ENCODE peak calls at places on chromosomes 13 and 19, in six cellular contexts. Q is GM12891, B is H1, R is K562, J is GM12878, W is HepG2. K is an unnamed sample.
A peak's percentile ranks its signal among the peaks of the same experiment; 100 is the strongest.

GRCh38 chr19:3459322-3459881 is 20.9 kb downstream of the SMIM24 start:
- DNase-seq in Q (no peak), B (no peak), R (peak; percentile 52), J (no peak), W (no peak), K (no peak)

GRCh38 chr13:76917096-76917495 is 30.9 kb upstream of the KCTD12 start:
- DNase-seq in Q (no peak), B (no peak), R (no peak), J (no peak), W (no peak), K (no peak)

GRCh38 chr19:13884726-13885591 is 8.0 kb downstream of the NANOS3 start:
- DNase-seq in Q (no peak), B (no peak), R (no peak), J (no peak), W (no peak), K (no peak)

GRCh38 chr19:33220115-33220514 is 5.5 kb downstream of the SLC7A10 start:
- DNase-seq in Q (no peak), B (no peak), R (no peak), J (no peak), W (no peak), K (no peak)

GRCh38 chr13:112697756-112698655 is 8.2 kb downstream of the ATP11A start:
- DNase-seq in Q (no peak), B (no peak), R (no peak), J (no peak), W (peak; percentile 53), K (no peak)

GRCh38 chr13:37701972-37702371 is 103.4 kb upstream of the POSTN start:
- DNase-seq in Q (no peak), B (no peak), R (no peak), J (no peak), W (no peak), K (no peak)

GRCh38 chr13:27839809-27840467 is 47.7 kb downstream of the GSX1 start:
- DNase-seq in Q (no peak), B (no peak), R (no peak), J (no peak), W (no peak), K (no peak)

GRCh38 chr19:6551607-6552450 is 21.0 kb downstream of the TNFSF9 start:
- DNase-seq in Q (peak; percentile 86), B (peak; percentile 86), R (peak; percentile 85), J (no peak), W (peak; percentile 45), K (peak; percentile 90)

GRCh38 chr13:22740264-22740663 is 440.5 kb upstream of the SGCG start:
- DNase-seq in Q (no peak), B (no peak), R (no peak), J (no peak), W (no peak), K (no peak)

GRCh38 chr19:17035842-17036424 is 9.3 kb upstream of the CPAMD8 start:
- DNase-seq in Q (no peak), B (no peak), R (peak; percentile 45), J (no peak), W (no peak), K (no peak)

GRCh38 chr13:43730642-43731041 is 56.1 kb downstream of the ENOX1 start:
- DNase-seq in Q (no peak), B (no peak), R (no peak), J (no peak), W (no peak), K (no peak)

GRCh38 chr13:75480691-75481175 is 1.2 kb downstream of the TBC1D4 start:
- DNase-seq in Q (peak; percentile 12), B (peak; percentile 61), R (peak; percentile 15), J (no peak), W (peak; percentile 53), K (no peak)

GRCh38 chr19:34120846-34121639 is 51.3 kb upstream of the LSM14A start:
- DNase-seq in Q (peak; percentile 42), B (peak; percentile 67), R (peak; percentile 62), J (no peak), W (peak; percentile 30), K (no peak)

GRCh38 chr13:25905411-25906010 is 146.3 kb downstream of the SHISA2 start:
- DNase-seq in Q (no peak), B (no peak), R (no peak), J (no peak), W (no peak), K (no peak)

GRCh38 chr13:99415851-99416331 is 85.4 kb upstream of the TM9SF2 start:
- DNase-seq in Q (no peak), B (no peak), R (no peak), J (no peak), W (no peak), K (no peak)

GRCh38 chr19:5563008-5563431 is 4.7 kb downstream of the TINCR start:
- DNase-seq in Q (no peak), B (peak; percentile 66), R (no peak), J (no peak), W (no peak), K (no peak)

GRCh38 chr13:77056382-77056781 is 29.4 kb upstream of the FBXL3 start:
- DNase-seq in Q (no peak), B (no peak), R (no peak), J (no peak), W (no peak), K (no peak)

GRCh38 chr13:112761701-112762689 is 72.2 kb downstream of the ATP11A start:
- DNase-seq in Q (no peak), B (no peak), R (peak; percentile 30), J (no peak), W (no peak), K (no peak)

GRCh38 chr19:7348587-7349230 is at the start of gene ARHGEF18:
- DNase-seq in Q (no peak), B (no peak), R (no peak), J (peak; percentile 59), W (no peak), K (peak; percentile 48)

GRCh38 chr19:46067691-46068090 is 26.9 kb upstream of the IGFL4 start:
- DNase-seq in Q (no peak), B (no peak), R (no peak), J (no peak), W (no peak), K (no peak)

GRCh38 chr13:51804295-51805172 is 571 bp upstream of the DHRS12 start:
- DNase-seq in Q (no peak), B (no peak), R (no peak), J (no peak), W (no peak), K (no peak)

GRCh38 chr13:38875186-38875875 is 115.3 kb downstream of the STOML3 start:
- DNase-seq in Q (no peak), B (no peak), R (no peak), J (no peak), W (no peak), K (no peak)

GRCh38 chr13:97437729-97438128 is 3.8 kb downstream of the RAP2A start:
- DNase-seq in Q (no peak), B (no peak), R (no peak), J (no peak), W (no peak), K (no peak)

GRCh38 chr13:97441414-97441813 is 7.4 kb downstream of the RAP2A start:
- DNase-seq in Q (no peak), B (no peak), R (no peak), J (no peak), W (no peak), K (no peak)

GRCh38 chr13:97436845-97437244 is 2.9 kb downstream of the RAP2A start:
- DNase-seq in Q (no peak), B (no peak), R (no peak), J (no peak), W (no peak), K (no peak)

GRCh38 chr13:97440598-97440997 is 6.6 kb downstream of the RAP2A start:
- DNase-seq in Q (no peak), B (no peak), R (no peak), J (no peak), W (no peak), K (no peak)

DNA sequence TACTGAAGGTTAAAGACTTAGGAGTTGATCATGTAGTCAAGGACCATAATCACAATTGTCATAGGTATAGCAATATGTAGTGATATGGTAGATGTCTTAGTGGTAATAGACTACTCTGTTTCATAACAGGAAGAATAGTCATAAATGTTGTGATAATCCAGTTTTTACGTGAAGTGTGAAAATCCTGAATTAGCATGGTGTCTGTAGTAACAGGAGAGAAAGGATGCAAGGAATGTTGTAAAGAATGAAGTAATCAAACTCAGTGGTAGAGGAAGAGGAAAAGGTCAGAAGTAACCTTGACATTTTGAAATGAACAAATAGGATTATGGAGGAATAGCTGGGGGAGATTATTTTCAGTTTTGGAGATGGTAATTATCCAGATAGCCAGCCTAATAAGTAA is 5.2 kb downstream of the RAP2A start:
- DNase-seq in Q (no peak), B (no peak), R (no peak), J (no peak), W (no peak), K (no peak)
- TF ChIP-seq TAF1 in Q (no peak), B (no peak), R (no peak), J (no peak), W (no peak), K (no peak)

GRCh38 chr19:50657672-50658437 is 8.6 kb downstream of the C19orf81 start:
- DNase-seq in Q (no peak), B (peak; percentile 99), R (peak; percentile 99), J (peak; percentile 5), W (peak; percentile 44), K (no peak)

GRCh38 chr19:50657222-50657669 is 8.0 kb downstream of the C19orf81 start:
- DNase-seq in Q (no peak), B (no peak), R (no peak), J (no peak), W (no peak), K (no peak)

GRCh38 chr19:50659318-50660082 is 10.3 kb downstream of the C19orf81 start:
- DNase-seq in Q (no peak), B (no peak), R (no peak), J (no peak), W (no peak), K (no peak)

GRCh38 chr19:50660083-50660366 is 10.8 kb downstream of the C19orf81 start:
- DNase-seq in Q (no peak), B (no peak), R (no peak), J (no peak), W (no peak), K (no peak)

GRCh38 chr19:50658438-50659317 is 9.4 kb downstream of the C19orf81 start:
- DNase-seq in Q (no peak), B (peak; percentile 95), R (peak; percentile 99), J (no peak), W (no peak), K (no peak)
- TF ChIP-seq POLR2A in Q (no peak), B (peak; percentile 15), R (peak; percentile 99), J (peak; percentile 58), W (no peak), K (no peak)

DNA sequence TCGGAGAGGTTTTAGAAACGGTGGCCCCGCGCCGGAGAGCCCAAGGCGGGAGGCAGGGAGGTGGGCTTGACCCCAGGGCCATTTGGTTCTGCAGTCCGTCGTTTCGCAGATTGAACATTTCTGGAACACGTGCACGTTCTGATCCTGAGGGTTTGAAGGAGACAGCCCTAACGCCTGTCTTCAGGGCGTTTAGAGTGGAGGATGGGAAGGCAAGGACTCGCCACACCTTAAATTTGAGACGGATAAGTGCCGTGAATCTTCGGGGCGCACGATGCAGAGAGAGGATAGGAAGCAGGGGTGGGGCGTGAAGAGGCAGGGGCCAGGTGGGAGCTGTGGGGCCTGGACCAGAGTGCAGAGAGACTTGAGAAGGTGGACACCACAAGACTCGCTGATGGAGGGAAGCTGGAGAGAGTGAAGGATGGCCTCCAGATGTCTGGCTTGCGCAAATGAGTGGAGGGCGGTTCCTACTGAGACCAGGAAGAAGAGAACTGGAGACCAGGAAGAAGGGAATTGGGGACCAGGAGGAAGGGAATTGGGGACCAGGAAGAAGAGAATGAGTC is 804 bp upstream of the MIER2 start:
- DNase-seq in Q (no peak), B (no peak), R (no peak), J (no peak), W (no peak), K (no peak)
- TF ChIP-seq TAF1 in Q (no peak), B (no peak), R (no peak), J (no peak), W (no peak), K (no peak)

GRCh38 chr19:35542209-35542608 is 3.2 kb upstream of the TMEM147 start:
- DNase-seq in Q (no peak), B (no peak), R (no peak), J (no peak), W (no peak), K (no peak)
- TF ChIP-seq POLR2A in Q (no peak), B (no peak), R (no peak), J (no peak), W (no peak), K (no peak)

K was measured in GM12892.